ENCODE peak calls at places on chromosomes 5 and 9, in eight cellular contexts. One of them, this sample, is unnamed.
A peak's percentile ranks its signal among the peaks of the same experiment; 100 is the strongest.

GRCh38 chr9:98860871-98861293 is 53.4 kb downstream of the GALNT12 start:
- DNase-seq in activated CD8-positive, alpha-beta memory T cell treated with anti-CD3 and anti-CD28 coated beads for 4 hours: no peak
- DNase-seq in AG08396: peak; percentile 87
- DNase-seq in ovary: peak; percentile 45
- DNase-seq in pulmonary artery endothelial cell: peak; percentile 8
- DNase-seq in left ventricle myocardium inferior: peak; percentile 74
- DNase-seq in hippocampal formation: peak; percentile 61
- DNase-seq in keratinocyte: no peak
- DNase-seq in this sample: no peak

GRCh38 chr5:131381792-131382191 is 117.9 kb downstream of the CDC42SE2 start:
- DNase-seq in activated CD8-positive, alpha-beta memory T cell treated with anti-CD3 and anti-CD28 coated beads for 4 hours: no peak
- DNase-seq in AG08396: no peak
- DNase-seq in ovary: no peak
- DNase-seq in pulmonary artery endothelial cell: no peak
- DNase-seq in left ventricle myocardium inferior: no peak
- DNase-seq in hippocampal formation: no peak
- DNase-seq in keratinocyte: no peak
- DNase-seq in this sample: no peak

GRCh38 chr5:143143973-143144372 is 259.5 kb downstream of the NR3C1 start:
- DNase-seq in activated CD8-positive, alpha-beta memory T cell treated with anti-CD3 and anti-CD28 coated beads for 4 hours: no peak
- DNase-seq in AG08396: no peak
- DNase-seq in ovary: no peak
- DNase-seq in pulmonary artery endothelial cell: no peak
- DNase-seq in left ventricle myocardium inferior: no peak
- DNase-seq in hippocampal formation: no peak
- DNase-seq in keratinocyte: no peak
- DNase-seq in this sample: no peak

GRCh38 chr5:100826133-100826532 is 76.9 kb downstream of the ST8SIA4 start:
- DNase-seq in activated CD8-positive, alpha-beta memory T cell treated with anti-CD3 and anti-CD28 coated beads for 4 hours: no peak
- DNase-seq in AG08396: no peak
- DNase-seq in ovary: no peak
- DNase-seq in pulmonary artery endothelial cell: no peak
- DNase-seq in left ventricle myocardium inferior: no peak
- DNase-seq in hippocampal formation: no peak
- DNase-seq in keratinocyte: no peak
- DNase-seq in this sample: no peak

GRCh38 chr5:139147743-139148079 is 50.5 kb downstream of the SIL1 start:
- DNase-seq in activated CD8-positive, alpha-beta memory T cell treated with anti-CD3 and anti-CD28 coated beads for 4 hours: no peak
- DNase-seq in AG08396: peak; percentile 53
- DNase-seq in ovary: peak; percentile 74
- DNase-seq in pulmonary artery endothelial cell: no peak
- DNase-seq in left ventricle myocardium inferior: peak; percentile 59
- DNase-seq in hippocampal formation: peak; percentile 22
- DNase-seq in keratinocyte: no peak
- DNase-seq in this sample: no peak

GRCh38 chr9:109253241-109253636 is 67.6 kb downstream of the EPB41L4B start:
- DNase-seq in activated CD8-positive, alpha-beta memory T cell treated with anti-CD3 and anti-CD28 coated beads for 4 hours: no peak
- DNase-seq in AG08396: no peak
- DNase-seq in ovary: no peak
- DNase-seq in pulmonary artery endothelial cell: no peak
- DNase-seq in left ventricle myocardium inferior: no peak
- DNase-seq in hippocampal formation: no peak
- DNase-seq in keratinocyte: no peak
- DNase-seq in this sample: no peak

GRCh38 chr5:116553366-116553765 is 21.3 kb downstream of the SEMA6A start:
- DNase-seq in activated CD8-positive, alpha-beta memory T cell treated with anti-CD3 and anti-CD28 coated beads for 4 hours: no peak
- DNase-seq in AG08396: no peak
- DNase-seq in ovary: no peak
- DNase-seq in pulmonary artery endothelial cell: no peak
- DNase-seq in left ventricle myocardium inferior: no peak
- DNase-seq in hippocampal formation: peak; percentile 64
- DNase-seq in keratinocyte: no peak
- DNase-seq in this sample: no peak

GRCh38 chr5:159135896-159136531 is 36.3 kb upstream of the EBF1 start:
- DNase-seq in activated CD8-positive, alpha-beta memory T cell treated with anti-CD3 and anti-CD28 coated beads for 4 hours: no peak
- DNase-seq in AG08396: peak; percentile 35
- DNase-seq in ovary: no peak
- DNase-seq in pulmonary artery endothelial cell: no peak
- DNase-seq in left ventricle myocardium inferior: no peak
- DNase-seq in hippocampal formation: no peak
- DNase-seq in keratinocyte: no peak
- DNase-seq in this sample: peak; percentile 34

GRCh38 chr5:35926389-35927051 is 11.9 kb downstream of the CAPSL start:
- DNase-seq in activated CD8-positive, alpha-beta memory T cell treated with anti-CD3 and anti-CD28 coated beads for 4 hours: peak; percentile 29
- DNase-seq in AG08396: peak; percentile 53
- DNase-seq in ovary: peak; percentile 35
- DNase-seq in pulmonary artery endothelial cell: no peak
- DNase-seq in left ventricle myocardium inferior: no peak
- DNase-seq in hippocampal formation: peak; percentile 52
- DNase-seq in keratinocyte: peak; percentile 7
- DNase-seq in this sample: no peak

GRCh38 chr9:93650448-93650847 is 74.1 kb downstream of the PHF2 start:
- DNase-seq in activated CD8-positive, alpha-beta memory T cell treated with anti-CD3 and anti-CD28 coated beads for 4 hours: no peak
- DNase-seq in AG08396: no peak
- DNase-seq in ovary: no peak
- DNase-seq in pulmonary artery endothelial cell: no peak
- DNase-seq in left ventricle myocardium inferior: peak; percentile 12
- DNase-seq in hippocampal formation: no peak
- DNase-seq in keratinocyte: no peak
- DNase-seq in this sample: no peak

GRCh38 chr5:98928802-98929122 is at the start of gene CHD1:
- DNase-seq in activated CD8-positive, alpha-beta memory T cell treated with anti-CD3 and anti-CD28 coated beads for 4 hours: peak; percentile 88
- DNase-seq in AG08396: peak; percentile 97
- DNase-seq in ovary: peak; percentile 95
- DNase-seq in pulmonary artery endothelial cell: peak; percentile 86
- DNase-seq in left ventricle myocardium inferior: peak; percentile 96
- DNase-seq in hippocampal formation: peak; percentile 92
- DNase-seq in keratinocyte: no peak
- DNase-seq in this sample: peak; percentile 75

GRCh38 chr5:126875303-126875785 is 98.4 kb downstream of the LMNB1 start:
- DNase-seq in activated CD8-positive, alpha-beta memory T cell treated with anti-CD3 and anti-CD28 coated beads for 4 hours: no peak
- DNase-seq in AG08396: no peak
- DNase-seq in ovary: no peak
- DNase-seq in pulmonary artery endothelial cell: no peak
- DNase-seq in left ventricle myocardium inferior: no peak
- DNase-seq in hippocampal formation: no peak
- DNase-seq in keratinocyte: no peak
- DNase-seq in this sample: no peak

GRCh38 chr5:165495829-165496380 is 1990.5 kb downstream of the MAT2B start:
- DNase-seq in activated CD8-positive, alpha-beta memory T cell treated with anti-CD3 and anti-CD28 coated beads for 4 hours: no peak
- DNase-seq in AG08396: no peak
- DNase-seq in ovary: no peak
- DNase-seq in pulmonary artery endothelial cell: no peak
- DNase-seq in left ventricle myocardium inferior: no peak
- DNase-seq in hippocampal formation: no peak
- DNase-seq in keratinocyte: no peak
- DNase-seq in this sample: no peak

GRCh38 chr9:109403766-109404320 is 83.0 kb upstream of the EPB41L4B start:
- DNase-seq in activated CD8-positive, alpha-beta memory T cell treated with anti-CD3 and anti-CD28 coated beads for 4 hours: no peak
- DNase-seq in AG08396: no peak
- DNase-seq in ovary: no peak
- DNase-seq in pulmonary artery endothelial cell: no peak
- DNase-seq in left ventricle myocardium inferior: no peak
- DNase-seq in hippocampal formation: no peak
- DNase-seq in keratinocyte: no peak
- DNase-seq in this sample: no peak

GRCh38 chr5:11903614-11904269 is 504 bp downstream of the CTNND2 start:
- DNase-seq in activated CD8-positive, alpha-beta memory T cell treated with anti-CD3 and anti-CD28 coated beads for 4 hours: no peak
- DNase-seq in AG08396: peak; percentile 21
- DNase-seq in ovary: peak; percentile 15
- DNase-seq in pulmonary artery endothelial cell: no peak
- DNase-seq in left ventricle myocardium inferior: no peak
- DNase-seq in hippocampal formation: peak; percentile 54
- DNase-seq in keratinocyte: no peak
- DNase-seq in this sample: no peak

GRCh38 chr5:115379622-115380344 is 83.3 kb upstream of the CCDC112 start:
- DNase-seq in activated CD8-positive, alpha-beta memory T cell treated with anti-CD3 and anti-CD28 coated beads for 4 hours: no peak
- DNase-seq in AG08396: no peak
- DNase-seq in ovary: no peak
- DNase-seq in pulmonary artery endothelial cell: no peak
- DNase-seq in left ventricle myocardium inferior: no peak
- DNase-seq in hippocampal formation: no peak
- DNase-seq in keratinocyte: peak; percentile 66
- DNase-seq in this sample: peak; percentile 53

GRCh38 chr9:16521868-16522381 is 348.5 kb downstream of the BNC2 start:
- DNase-seq in activated CD8-positive, alpha-beta memory T cell treated with anti-CD3 and anti-CD28 coated beads for 4 hours: no peak
- DNase-seq in AG08396: peak; percentile 60
- DNase-seq in ovary: peak; percentile 44
- DNase-seq in pulmonary artery endothelial cell: no peak
- DNase-seq in left ventricle myocardium inferior: peak; percentile 30
- DNase-seq in hippocampal formation: no peak
- DNase-seq in keratinocyte: peak; percentile 58
- DNase-seq in this sample: peak; percentile 58

GRCh38 chr9:136578915-136579637 is 33.2 kb upstream of the NOTCH1 start:
- DNase-seq in activated CD8-positive, alpha-beta memory T cell treated with anti-CD3 and anti-CD28 coated beads for 4 hours: no peak
- DNase-seq in AG08396: no peak
- DNase-seq in ovary: peak; percentile 49
- DNase-seq in pulmonary artery endothelial cell: no peak
- DNase-seq in left ventricle myocardium inferior: peak; percentile 47
- DNase-seq in hippocampal formation: no peak
- DNase-seq in keratinocyte: no peak
- DNase-seq in this sample: no peak

GRCh38 chr5:157290981-157291711 is 25.2 kb downstream of the CYFIP2 start:
- DNase-seq in activated CD8-positive, alpha-beta memory T cell treated with anti-CD3 and anti-CD28 coated beads for 4 hours: no peak
- DNase-seq in AG08396: no peak
- DNase-seq in ovary: no peak
- DNase-seq in pulmonary artery endothelial cell: no peak
- DNase-seq in left ventricle myocardium inferior: no peak
- DNase-seq in hippocampal formation: no peak
- DNase-seq in keratinocyte: no peak
- DNase-seq in this sample: no peak

GRCh38 chr9:137198748-137199276 is 1.7 kb downstream of the TPRN start:
- DNase-seq in activated CD8-positive, alpha-beta memory T cell treated with anti-CD3 and anti-CD28 coated beads for 4 hours: no peak
- DNase-seq in AG08396: no peak
- DNase-seq in ovary: no peak
- DNase-seq in pulmonary artery endothelial cell: no peak
- DNase-seq in left ventricle myocardium inferior: no peak
- DNase-seq in hippocampal formation: no peak
- DNase-seq in keratinocyte: no peak
- DNase-seq in this sample: no peak

GRCh38 chr9:113626735-113627495 is 163.4 kb downstream of the RGS3 start:
- DNase-seq in activated CD8-positive, alpha-beta memory T cell treated with anti-CD3 and anti-CD28 coated beads for 4 hours: no peak
- DNase-seq in AG08396: no peak
- DNase-seq in ovary: peak; percentile 25
- DNase-seq in pulmonary artery endothelial cell: no peak
- DNase-seq in left ventricle myocardium inferior: peak; percentile 55
- DNase-seq in hippocampal formation: no peak
- DNase-seq in keratinocyte: no peak
- DNase-seq in this sample: no peak

GRCh38 chr5:135879591-135879990 is 16.1 kb downstream of the IL9 start:
- DNase-seq in activated CD8-positive, alpha-beta memory T cell treated with anti-CD3 and anti-CD28 coated beads for 4 hours: no peak
- DNase-seq in AG08396: no peak
- DNase-seq in ovary: no peak
- DNase-seq in pulmonary artery endothelial cell: no peak
- DNase-seq in left ventricle myocardium inferior: no peak
- DNase-seq in hippocampal formation: no peak
- DNase-seq in keratinocyte: no peak
- DNase-seq in this sample: no peak

GRCh38 chr5:96975656-96976055 is 39.8 kb downstream of the LNPEP start:
- DNase-seq in activated CD8-positive, alpha-beta memory T cell treated with anti-CD3 and anti-CD28 coated beads for 4 hours: no peak
- DNase-seq in AG08396: no peak
- DNase-seq in ovary: no peak
- DNase-seq in pulmonary artery endothelial cell: no peak
- DNase-seq in left ventricle myocardium inferior: no peak
- DNase-seq in hippocampal formation: no peak
- DNase-seq in keratinocyte: no peak
- DNase-seq in this sample: no peak

GRCh38 chr9:124392855-124393460 is 22.3 kb downstream of the PSMB7 start:
- DNase-seq in activated CD8-positive, alpha-beta memory T cell treated with anti-CD3 and anti-CD28 coated beads for 4 hours: no peak
- DNase-seq in AG08396: peak; percentile 64
- DNase-seq in ovary: no peak
- DNase-seq in pulmonary artery endothelial cell: peak; percentile 40
- DNase-seq in left ventricle myocardium inferior: no peak
- DNase-seq in hippocampal formation: peak; percentile 72
- DNase-seq in keratinocyte: peak; percentile 81
- DNase-seq in this sample: peak; percentile 78

GRCh38 chr5:73853091-73853490 is 227.1 kb downstream of the ARHGEF28 start:
- DNase-seq in activated CD8-positive, alpha-beta memory T cell treated with anti-CD3 and anti-CD28 coated beads for 4 hours: no peak
- DNase-seq in AG08396: peak; percentile 9
- DNase-seq in ovary: no peak
- DNase-seq in pulmonary artery endothelial cell: no peak
- DNase-seq in left ventricle myocardium inferior: no peak
- DNase-seq in hippocampal formation: no peak
- DNase-seq in keratinocyte: no peak
- DNase-seq in this sample: peak; percentile 57

GRCh38 chr5:163489055-163489744 is 16.2 kb upstream of the MAT2B start:
- DNase-seq in activated CD8-positive, alpha-beta memory T cell treated with anti-CD3 and anti-CD28 coated beads for 4 hours: no peak
- DNase-seq in AG08396: no peak
- DNase-seq in ovary: no peak
- DNase-seq in pulmonary artery endothelial cell: no peak
- DNase-seq in left ventricle myocardium inferior: no peak
- DNase-seq in hippocampal formation: no peak
- DNase-seq in keratinocyte: no peak
- DNase-seq in this sample: no peak

GRCh38 chr5:177300236-177300880 is 3.2 kb downstream of the RAB24 start:
- DNase-seq in activated CD8-positive, alpha-beta memory T cell treated with anti-CD3 and anti-CD28 coated beads for 4 hours: peak; percentile 55
- DNase-seq in AG08396: peak; percentile 66
- DNase-seq in ovary: peak; percentile 60
- DNase-seq in pulmonary artery endothelial cell: peak; percentile 70
- DNase-seq in left ventricle myocardium inferior: peak; percentile 48
- DNase-seq in hippocampal formation: no peak
- DNase-seq in keratinocyte: no peak
- DNase-seq in this sample: no peak

GRCh38 chr9:113446323-113446740 is 17.2 kb upstream of the RGS3 start:
- DNase-seq in activated CD8-positive, alpha-beta memory T cell treated with anti-CD3 and anti-CD28 coated beads for 4 hours: no peak
- DNase-seq in AG08396: peak; percentile 67
- DNase-seq in ovary: no peak
- DNase-seq in pulmonary artery endothelial cell: peak; percentile 30
- DNase-seq in left ventricle myocardium inferior: no peak
- DNase-seq in hippocampal formation: no peak
- DNase-seq in keratinocyte: no peak
- DNase-seq in this sample: no peak

GRCh38 chr9:98867434-98868168 is 60.1 kb downstream of the GALNT12 start:
- DNase-seq in activated CD8-positive, alpha-beta memory T cell treated with anti-CD3 and anti-CD28 coated beads for 4 hours: no peak
- DNase-seq in AG08396: peak; percentile 81
- DNase-seq in ovary: peak; percentile 58
- DNase-seq in pulmonary artery endothelial cell: no peak
- DNase-seq in left ventricle myocardium inferior: peak; percentile 83
- DNase-seq in hippocampal formation: peak; percentile 33
- DNase-seq in keratinocyte: no peak
- DNase-seq in this sample: no peak

GRCh38 chr9:82148849-82149544 is 160.4 kb downstream of the SPATA31D1 start:
- DNase-seq in activated CD8-positive, alpha-beta memory T cell treated with anti-CD3 and anti-CD28 coated beads for 4 hours: no peak
- DNase-seq in AG08396: peak; percentile 43
- DNase-seq in ovary: no peak
- DNase-seq in pulmonary artery endothelial cell: no peak
- DNase-seq in left ventricle myocardium inferior: no peak
- DNase-seq in hippocampal formation: no peak
- DNase-seq in keratinocyte: no peak
- DNase-seq in this sample: no peak

GRCh38 chr9:134179918-134180785 is 15.8 kb upstream of the RNU6ATAC start:
- DNase-seq in activated CD8-positive, alpha-beta memory T cell treated with anti-CD3 and anti-CD28 coated beads for 4 hours: no peak
- DNase-seq in AG08396: no peak
- DNase-seq in ovary: peak; percentile 33
- DNase-seq in pulmonary artery endothelial cell: no peak
- DNase-seq in left ventricle myocardium inferior: no peak
- DNase-seq in hippocampal formation: no peak
- DNase-seq in keratinocyte: no peak
- DNase-seq in this sample: no peak

GRCh38 chr5:41636605-41637004 is 126.2 kb upstream of the PLCXD3 start:
- DNase-seq in activated CD8-positive, alpha-beta memory T cell treated with anti-CD3 and anti-CD28 coated beads for 4 hours: no peak
- DNase-seq in AG08396: peak; percentile 15
- DNase-seq in ovary: no peak
- DNase-seq in pulmonary artery endothelial cell: no peak
- DNase-seq in left ventricle myocardium inferior: no peak
- DNase-seq in hippocampal formation: no peak
- DNase-seq in keratinocyte: no peak
- DNase-seq in this sample: no peak

GRCh38 chr9:21402387-21403247 is 6.3 kb upstream of the IFNA8 start:
- DNase-seq in activated CD8-positive, alpha-beta memory T cell treated with anti-CD3 and anti-CD28 coated beads for 4 hours: no peak
- DNase-seq in AG08396: no peak
- DNase-seq in ovary: peak; percentile 18
- DNase-seq in pulmonary artery endothelial cell: no peak
- DNase-seq in left ventricle myocardium inferior: no peak
- DNase-seq in hippocampal formation: peak; percentile 21
- DNase-seq in keratinocyte: no peak
- DNase-seq in this sample: no peak

GRCh38 chr9:27248702-27249101 is 48.2 kb downstream of the EQTN start:
- DNase-seq in activated CD8-positive, alpha-beta memory T cell treated with anti-CD3 and anti-CD28 coated beads for 4 hours: no peak
- DNase-seq in AG08396: no peak
- DNase-seq in ovary: no peak
- DNase-seq in pulmonary artery endothelial cell: no peak
- DNase-seq in left ventricle myocardium inferior: no peak
- DNase-seq in hippocampal formation: no peak
- DNase-seq in keratinocyte: no peak
- DNase-seq in this sample: no peak